ENCODE peak calls at places on chromosomes 12 and 14, in seven cellular contexts. One of them, this sample, is unnamed.

GRCh38 chr14:96363751-96364336 is 518 bp downstream of the GSKIP start:
- DNase-seq in CD4-positive, alpha-beta memory T cell: no peak
- DNase-seq in naive thymus-derived CD4-positive, alpha-beta T cell: peak; percentile 23
- DNase-seq in thoracic aorta: no peak
- DNase-seq in K562: peak; percentile 65
- DNase-seq in GM23248: peak; percentile 76
- DNase-seq in CD4-positive, CD25-positive, alpha-beta regulatory T cell: no peak
- DNase-seq in this sample: peak; percentile 61

GRCh38 chr14:101852785-101853184 is 91.3 kb downstream of the PPP2R5C start:
- DNase-seq in CD4-positive, alpha-beta memory T cell: no peak
- DNase-seq in naive thymus-derived CD4-positive, alpha-beta T cell: no peak
- DNase-seq in thoracic aorta: no peak
- DNase-seq in K562: no peak
- DNase-seq in GM23248: no peak
- DNase-seq in CD4-positive, CD25-positive, alpha-beta regulatory T cell: no peak
- DNase-seq in this sample: no peak

GRCh38 chr14:34423445-34423844 is 38.6 kb downstream of the SPTSSA start:
- DNase-seq in CD4-positive, alpha-beta memory T cell: no peak
- DNase-seq in naive thymus-derived CD4-positive, alpha-beta T cell: no peak
- DNase-seq in thoracic aorta: no peak
- DNase-seq in K562: no peak
- DNase-seq in GM23248: no peak
- DNase-seq in CD4-positive, CD25-positive, alpha-beta regulatory T cell: no peak
- DNase-seq in this sample: no peak

GRCh38 chr12:13973981-13974380 is 7.4 kb downstream of the GRIN2B start:
- DNase-seq in CD4-positive, alpha-beta memory T cell: no peak
- DNase-seq in naive thymus-derived CD4-positive, alpha-beta T cell: no peak
- DNase-seq in thoracic aorta: no peak
- DNase-seq in K562: no peak
- DNase-seq in GM23248: no peak
- DNase-seq in CD4-positive, CD25-positive, alpha-beta regulatory T cell: no peak
- DNase-seq in this sample: no peak

GRCh38 chr14:93952829-93953228 is 23.5 kb downstream of the ASB2 start:
- DNase-seq in CD4-positive, alpha-beta memory T cell: no peak
- DNase-seq in naive thymus-derived CD4-positive, alpha-beta T cell: no peak
- DNase-seq in thoracic aorta: no peak
- DNase-seq in K562: no peak
- DNase-seq in GM23248: no peak
- DNase-seq in CD4-positive, CD25-positive, alpha-beta regulatory T cell: no peak
- DNase-seq in this sample: no peak

GRCh38 chr12:30000401-30000800 is 216.7 kb upstream of the TMTC1 start:
- DNase-seq in CD4-positive, alpha-beta memory T cell: no peak
- DNase-seq in naive thymus-derived CD4-positive, alpha-beta T cell: no peak
- DNase-seq in thoracic aorta: no peak
- DNase-seq in K562: no peak
- DNase-seq in GM23248: no peak
- DNase-seq in CD4-positive, CD25-positive, alpha-beta regulatory T cell: no peak
- DNase-seq in this sample: no peak

GRCh38 chr14:105204206-105204930 is 23.3 kb upstream of the NUDT14 start:
- DNase-seq in CD4-positive, alpha-beta memory T cell: no peak
- DNase-seq in naive thymus-derived CD4-positive, alpha-beta T cell: no peak
- DNase-seq in thoracic aorta: no peak
- DNase-seq in K562: no peak
- DNase-seq in GM23248: peak; percentile 60
- DNase-seq in CD4-positive, CD25-positive, alpha-beta regulatory T cell: no peak
- DNase-seq in this sample: no peak

GRCh38 chr14:71050227-71050823 is 143.1 kb downstream of the PCNX1 start:
- DNase-seq in CD4-positive, alpha-beta memory T cell: peak; percentile 2
- DNase-seq in naive thymus-derived CD4-positive, alpha-beta T cell: no peak
- DNase-seq in thoracic aorta: no peak
- DNase-seq in K562: no peak
- DNase-seq in GM23248: peak; percentile 33
- DNase-seq in CD4-positive, CD25-positive, alpha-beta regulatory T cell: no peak
- DNase-seq in this sample: peak; percentile 21

GRCh38 chr14:58555647-58556046 is 82.1 kb upstream of the DACT1 start:
- DNase-seq in CD4-positive, alpha-beta memory T cell: no peak
- DNase-seq in naive thymus-derived CD4-positive, alpha-beta T cell: no peak
- DNase-seq in thoracic aorta: no peak
- DNase-seq in K562: no peak
- DNase-seq in GM23248: no peak
- DNase-seq in CD4-positive, CD25-positive, alpha-beta regulatory T cell: no peak
- DNase-seq in this sample: no peak

GRCh38 chr14:96090441-96091148 is 51.4 kb downstream of the C14orf132 start:
- DNase-seq in CD4-positive, alpha-beta memory T cell: no peak
- DNase-seq in naive thymus-derived CD4-positive, alpha-beta T cell: no peak
- DNase-seq in thoracic aorta: no peak
- DNase-seq in K562: no peak
- DNase-seq in GM23248: peak; percentile 72
- DNase-seq in CD4-positive, CD25-positive, alpha-beta regulatory T cell: no peak
- DNase-seq in this sample: no peak

GRCh38 chr12:7162691-7163114 is 26.8 kb upstream of the PEX5 start:
- DNase-seq in CD4-positive, alpha-beta memory T cell: peak; percentile 26
- DNase-seq in naive thymus-derived CD4-positive, alpha-beta T cell: no peak
- DNase-seq in thoracic aorta: no peak
- DNase-seq in K562: peak; percentile 53
- DNase-seq in GM23248: peak; percentile 54
- DNase-seq in CD4-positive, CD25-positive, alpha-beta regulatory T cell: no peak
- DNase-seq in this sample: no peak

GRCh38 chr12:104506691-104507401 is 50.1 kb downstream of the CHST11 start:
- DNase-seq in CD4-positive, alpha-beta memory T cell: no peak
- DNase-seq in naive thymus-derived CD4-positive, alpha-beta T cell: no peak
- DNase-seq in thoracic aorta: no peak
- DNase-seq in K562: no peak
- DNase-seq in GM23248: no peak
- DNase-seq in CD4-positive, CD25-positive, alpha-beta regulatory T cell: no peak
- DNase-seq in this sample: no peak

GRCh38 chr12:1044697-1045096 is 53.7 kb downstream of the ERC1 start:
- DNase-seq in CD4-positive, alpha-beta memory T cell: no peak
- DNase-seq in naive thymus-derived CD4-positive, alpha-beta T cell: no peak
- DNase-seq in thoracic aorta: no peak
- DNase-seq in K562: no peak
- DNase-seq in GM23248: peak; percentile 63
- DNase-seq in CD4-positive, CD25-positive, alpha-beta regulatory T cell: no peak
- DNase-seq in this sample: no peak

GRCh38 chr12:68468036-68468435 is 135.9 kb upstream of the MDM1 start:
- DNase-seq in CD4-positive, alpha-beta memory T cell: no peak
- DNase-seq in naive thymus-derived CD4-positive, alpha-beta T cell: no peak
- DNase-seq in thoracic aorta: no peak
- DNase-seq in K562: no peak
- DNase-seq in GM23248: peak; percentile 41
- DNase-seq in CD4-positive, CD25-positive, alpha-beta regulatory T cell: no peak
- DNase-seq in this sample: no peak

GRCh38 chr14:48703728-48704467 is 882.3 kb downstream of the RPS29 start:
- DNase-seq in CD4-positive, alpha-beta memory T cell: no peak
- DNase-seq in naive thymus-derived CD4-positive, alpha-beta T cell: no peak
- DNase-seq in thoracic aorta: no peak
- DNase-seq in K562: no peak
- DNase-seq in GM23248: no peak
- DNase-seq in CD4-positive, CD25-positive, alpha-beta regulatory T cell: no peak
- DNase-seq in this sample: no peak

GRCh38 chr14:99732436-99733220 is 48.5 kb downstream of the CYP46A1 start:
- DNase-seq in CD4-positive, alpha-beta memory T cell: no peak
- DNase-seq in naive thymus-derived CD4-positive, alpha-beta T cell: peak; percentile 4
- DNase-seq in thoracic aorta: no peak
- DNase-seq in K562: no peak
- DNase-seq in GM23248: no peak
- DNase-seq in CD4-positive, CD25-positive, alpha-beta regulatory T cell: no peak
- DNase-seq in this sample: no peak

GRCh38 chr12:18462437-18462836 is 201.1 kb downstream of the PIK3C2G start:
- DNase-seq in CD4-positive, alpha-beta memory T cell: no peak
- DNase-seq in naive thymus-derived CD4-positive, alpha-beta T cell: no peak
- DNase-seq in thoracic aorta: no peak
- DNase-seq in K562: no peak
- DNase-seq in GM23248: peak; percentile 83
- DNase-seq in CD4-positive, CD25-positive, alpha-beta regulatory T cell: no peak
- DNase-seq in this sample: no peak

GRCh38 chr12:26630546-26631027 is 202.4 kb downstream of the ITPR2 start:
- DNase-seq in CD4-positive, alpha-beta memory T cell: no peak
- DNase-seq in naive thymus-derived CD4-positive, alpha-beta T cell: no peak
- DNase-seq in thoracic aorta: no peak
- DNase-seq in K562: no peak
- DNase-seq in GM23248: peak; percentile 66
- DNase-seq in CD4-positive, CD25-positive, alpha-beta regulatory T cell: no peak
- DNase-seq in this sample: no peak
- H3K4me3 ChIP-seq in CD4-positive, alpha-beta memory T cell: no peak overlapping the region
- H3K4me3 ChIP-seq in naive thymus-derived CD4-positive, alpha-beta T cell: no peak overlapping the region
- H3K4me3 ChIP-seq in thoracic aorta: peak overlapping the region; percentile 47
- H3K4me3 ChIP-seq in K562: no peak overlapping the region
- H3K4me3 ChIP-seq in GM23248: no peak overlapping the region
- H3K4me3 ChIP-seq in CD4-positive, CD25-positive, alpha-beta regulatory T cell: no peak overlapping the region
- H3K4me3 ChIP-seq in this sample: no peak overlapping the region

DNA sequence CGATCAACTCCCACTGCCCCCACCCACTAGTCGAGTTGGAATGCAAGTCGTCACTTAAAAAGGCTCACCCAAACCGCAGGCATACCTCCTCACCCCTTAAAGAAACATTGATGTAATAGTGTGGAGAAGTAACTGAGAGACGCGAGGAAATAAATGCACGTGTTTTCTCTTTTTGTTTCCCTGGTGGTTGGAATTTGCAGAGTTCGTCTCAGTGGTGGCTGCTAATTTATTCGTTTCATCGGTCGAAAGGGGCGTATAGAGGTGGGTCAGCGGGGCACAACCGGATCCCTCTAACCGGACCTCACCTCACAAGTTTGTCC is 5.1 kb upstream of the NPAS3 start:
- DNase-seq in CD4-positive, alpha-beta memory T cell: no peak
- DNase-seq in naive thymus-derived CD4-positive, alpha-beta T cell: no peak
- DNase-seq in thoracic aorta: no peak
- DNase-seq in K562: no peak
- DNase-seq in GM23248: peak; percentile 68
- DNase-seq in CD4-positive, CD25-positive, alpha-beta regulatory T cell: no peak
- DNase-seq in this sample: no peak
- H3K27ac ChIP-seq in CD4-positive, alpha-beta memory T cell: no peak overlapping the region
- H3K27ac ChIP-seq in naive thymus-derived CD4-positive, alpha-beta T cell: no peak overlapping the region
- H3K27ac ChIP-seq in thoracic aorta: no peak overlapping the region
- H3K27ac ChIP-seq in K562: no peak overlapping the region
- H3K27ac ChIP-seq in GM23248: no peak overlapping the region
- H3K27ac ChIP-seq in CD4-positive, CD25-positive, alpha-beta regulatory T cell: no peak overlapping the region
- H3K27ac ChIP-seq in this sample: no peak overlapping the region

DNA sequence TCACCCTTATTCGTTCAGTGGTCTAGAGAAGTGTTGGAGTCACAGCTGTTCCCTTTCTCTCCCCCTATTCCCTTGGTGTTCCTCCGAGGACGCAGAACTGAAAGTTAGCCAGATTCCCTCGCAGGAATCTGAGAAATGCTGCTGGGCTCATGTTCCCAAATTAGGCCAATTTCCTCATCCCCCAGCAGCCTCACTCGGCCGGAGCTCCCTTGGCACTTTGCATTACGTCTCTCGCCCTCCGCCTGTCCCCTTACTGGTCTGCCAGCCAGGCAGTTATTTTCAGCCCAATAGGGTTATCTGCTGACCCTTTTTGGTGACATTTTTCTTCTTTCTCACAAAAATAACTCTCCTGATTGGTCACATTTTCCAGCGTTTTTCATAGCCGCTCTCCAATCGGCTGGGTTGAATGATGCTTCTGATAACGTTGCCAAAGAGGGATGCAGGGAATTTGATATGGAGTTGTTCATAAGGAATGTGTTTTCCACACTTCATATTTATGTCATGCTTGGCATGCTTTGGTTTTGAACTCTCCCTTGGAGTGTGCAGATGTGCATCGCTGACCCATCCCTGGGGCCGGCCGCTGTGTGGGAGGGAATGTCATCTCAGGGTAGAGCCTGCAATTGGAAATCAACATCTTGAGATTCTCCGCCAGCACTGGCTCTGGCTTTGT is 9.9 kb downstream of the IFT43 start:
- DNase-seq in CD4-positive, alpha-beta memory T cell: no peak
- DNase-seq in naive thymus-derived CD4-positive, alpha-beta T cell: no peak
- DNase-seq in thoracic aorta: peak; percentile 62
- DNase-seq in K562: no peak
- DNase-seq in GM23248: peak; percentile 68
- DNase-seq in CD4-positive, CD25-positive, alpha-beta regulatory T cell: no peak
- DNase-seq in this sample: no peak
- H3K4me3 ChIP-seq in CD4-positive, alpha-beta memory T cell: no peak overlapping the region
- H3K4me3 ChIP-seq in naive thymus-derived CD4-positive, alpha-beta T cell: no peak overlapping the region
- H3K4me3 ChIP-seq in thoracic aorta: peak overlapping the region; percentile 55
- H3K4me3 ChIP-seq in K562: no peak overlapping the region
- H3K4me3 ChIP-seq in GM23248: peak overlapping the region; percentile 55
- H3K4me3 ChIP-seq in CD4-positive, CD25-positive, alpha-beta regulatory T cell: no peak overlapping the region
- H3K4me3 ChIP-seq in this sample: no peak overlapping the region

GRCh38 chr12:53727310-53728041 is at the start of gene CALCOCO1:
- DNase-seq in CD4-positive, alpha-beta memory T cell: peak; percentile 97
- DNase-seq in naive thymus-derived CD4-positive, alpha-beta T cell: peak; percentile 84
- DNase-seq in thoracic aorta: peak; percentile 98
- DNase-seq in K562: peak; percentile 99
- DNase-seq in GM23248: peak; percentile 100
- DNase-seq in CD4-positive, CD25-positive, alpha-beta regulatory T cell: peak; percentile 96
- DNase-seq in this sample: peak; percentile 98
- H3K27ac ChIP-seq in CD4-positive, alpha-beta memory T cell: peak within 1 kb of the TSS; percentile 59
- H3K27ac ChIP-seq in naive thymus-derived CD4-positive, alpha-beta T cell: peak within 1 kb of the TSS; percentile 73
- H3K27ac ChIP-seq in thoracic aorta: peak within 1 kb of the TSS; percentile 62
- H3K27ac ChIP-seq in K562: peak within 1 kb of the TSS; percentile 72
- H3K27ac ChIP-seq in GM23248: peak within 1 kb of the TSS; percentile 30
- H3K27ac ChIP-seq in CD4-positive, CD25-positive, alpha-beta regulatory T cell: peak within 1 kb of the TSS; percentile 75
- H3K27ac ChIP-seq in this sample: no peak within 1 kb of the TSS

GRCh38 chr14:65198346-65198745 is 96.0 kb upstream of the MAX start:
- DNase-seq in CD4-positive, alpha-beta memory T cell: no peak
- DNase-seq in naive thymus-derived CD4-positive, alpha-beta T cell: no peak
- DNase-seq in thoracic aorta: no peak
- DNase-seq in K562: no peak
- DNase-seq in GM23248: no peak
- DNase-seq in CD4-positive, CD25-positive, alpha-beta regulatory T cell: no peak
- DNase-seq in this sample: no peak
- H3K4me3 ChIP-seq in CD4-positive, alpha-beta memory T cell: no peak overlapping the region
- H3K4me3 ChIP-seq in naive thymus-derived CD4-positive, alpha-beta T cell: no peak overlapping the region
- H3K4me3 ChIP-seq in thoracic aorta: no peak overlapping the region
- H3K4me3 ChIP-seq in K562: no peak overlapping the region
- H3K4me3 ChIP-seq in GM23248: no peak overlapping the region
- H3K4me3 ChIP-seq in CD4-positive, CD25-positive, alpha-beta regulatory T cell: no peak overlapping the region
- H3K4me3 ChIP-seq in this sample: no peak overlapping the region

GRCh38 chr12:117049295-117049694 is 49.9 kb downstream of the TESC start:
- DNase-seq in CD4-positive, alpha-beta memory T cell: no peak
- DNase-seq in naive thymus-derived CD4-positive, alpha-beta T cell: no peak
- DNase-seq in thoracic aorta: no peak
- DNase-seq in K562: peak; percentile 46
- DNase-seq in GM23248: no peak
- DNase-seq in CD4-positive, CD25-positive, alpha-beta regulatory T cell: no peak
- DNase-seq in this sample: no peak

GRCh38 chr12:117046861-117047530 is 52.2 kb downstream of the TESC start:
- DNase-seq in CD4-positive, alpha-beta memory T cell: no peak
- DNase-seq in naive thymus-derived CD4-positive, alpha-beta T cell: no peak
- DNase-seq in thoracic aorta: no peak
- DNase-seq in K562: no peak
- DNase-seq in GM23248: no peak
- DNase-seq in CD4-positive, CD25-positive, alpha-beta regulatory T cell: no peak
- DNase-seq in this sample: no peak

GRCh38 chr12:117047810-117048584 is 51.2 kb downstream of the TESC start:
- DNase-seq in CD4-positive, alpha-beta memory T cell: no peak
- DNase-seq in naive thymus-derived CD4-positive, alpha-beta T cell: no peak
- DNase-seq in thoracic aorta: no peak
- DNase-seq in K562: no peak
- DNase-seq in GM23248: no peak
- DNase-seq in CD4-positive, CD25-positive, alpha-beta regulatory T cell: no peak
- DNase-seq in this sample: no peak

GRCh38 chr12:117050060-117050459 is 49.2 kb downstream of the TESC start:
- DNase-seq in CD4-positive, alpha-beta memory T cell: no peak
- DNase-seq in naive thymus-derived CD4-positive, alpha-beta T cell: no peak
- DNase-seq in thoracic aorta: no peak
- DNase-seq in K562: no peak
- DNase-seq in GM23248: no peak
- DNase-seq in CD4-positive, CD25-positive, alpha-beta regulatory T cell: no peak
- DNase-seq in this sample: no peak

DNA sequence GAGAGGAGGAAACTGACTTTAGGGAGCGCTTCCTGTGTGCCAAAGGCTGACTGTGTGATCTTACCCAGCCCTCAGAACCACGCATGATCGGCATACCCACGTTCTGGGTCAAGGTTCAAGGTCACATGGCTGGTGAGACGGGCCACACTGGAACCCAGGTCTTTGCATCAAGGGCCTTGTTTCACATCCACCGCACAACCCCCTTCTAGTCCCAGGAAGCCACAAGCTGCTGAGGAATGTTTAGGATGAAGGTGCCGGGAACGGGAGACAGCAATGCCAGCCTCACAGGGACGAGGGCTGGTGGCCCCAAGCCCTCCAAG is 50.7 kb downstream of the TESC start:
- DNase-seq in CD4-positive, alpha-beta memory T cell: no peak
- DNase-seq in naive thymus-derived CD4-positive, alpha-beta T cell: no peak
- DNase-seq in thoracic aorta: no peak
- DNase-seq in K562: no peak
- DNase-seq in GM23248: no peak
- DNase-seq in CD4-positive, CD25-positive, alpha-beta regulatory T cell: no peak
- DNase-seq in this sample: no peak
- H3K27ac ChIP-seq in CD4-positive, alpha-beta memory T cell: no peak overlapping the region
- H3K27ac ChIP-seq in naive thymus-derived CD4-positive, alpha-beta T cell: no peak overlapping the region
- H3K27ac ChIP-seq in thoracic aorta: no peak overlapping the region
- H3K27ac ChIP-seq in K562: no peak overlapping the region
- H3K27ac ChIP-seq in GM23248: no peak overlapping the region
- H3K27ac ChIP-seq in CD4-positive, CD25-positive, alpha-beta regulatory T cell: no peak overlapping the region
- H3K27ac ChIP-seq in this sample: no peak overlapping the region

This sample was measured in OCI-LY7.